ENCODE peak calls at places on chromosomes 1 and 21, in nine cellular contexts. One of them, this sample, is unnamed.

GRCh38 chr1:220300442-220301121 is 28.3 kb upstream of the RAB3GAP2 start:
- DNase-seq in endodermal cell: peak; percentile 56
- DNase-seq in heart right ventricle: peak; percentile 84
- DNase-seq in tibial nerve: peak; percentile 85
- DNase-seq in colonic mucosa: peak; percentile 23
- DNase-seq in spleen: no peak
- DNase-seq in WERI-Rb-1: peak; percentile 39
- DNase-seq in left ventricle myocardium inferior: peak; percentile 67
- DNase-seq in astrocyte: peak; percentile 92
- DNase-seq in this sample: no peak

GRCh38 chr1:9653195-9653782 is 1.8 kb downstream of the PIK3CD start:
- DNase-seq in endodermal cell: no peak
- DNase-seq in heart right ventricle: no peak
- DNase-seq in tibial nerve: no peak
- DNase-seq in colonic mucosa: no peak
- DNase-seq in spleen: no peak
- DNase-seq in WERI-Rb-1: no peak
- DNase-seq in left ventricle myocardium inferior: no peak
- DNase-seq in astrocyte: no peak
- DNase-seq in this sample: no peak

GRCh38 chr1:244104309-244105060 is 53.4 kb downstream of the ZBTB18 start:
- DNase-seq in endodermal cell: no peak
- DNase-seq in heart right ventricle: no peak
- DNase-seq in tibial nerve: no peak
- DNase-seq in colonic mucosa: no peak
- DNase-seq in spleen: no peak
- DNase-seq in WERI-Rb-1: no peak
- DNase-seq in left ventricle myocardium inferior: no peak
- DNase-seq in astrocyte: peak; percentile 94
- DNase-seq in this sample: no peak

GRCh38 chr21:39444406-39445145 is 1.0 kb downstream of the LCA5L start:
- DNase-seq in endodermal cell: peak; percentile 57
- DNase-seq in heart right ventricle: no peak
- DNase-seq in tibial nerve: no peak
- DNase-seq in colonic mucosa: no peak
- DNase-seq in spleen: no peak
- DNase-seq in WERI-Rb-1: peak; percentile 53
- DNase-seq in left ventricle myocardium inferior: no peak
- DNase-seq in astrocyte: peak; percentile 77
- DNase-seq in this sample: no peak

GRCh38 chr1:6460349-6461236 is 5.4 kb downstream of the TNFRSF25 start:
- DNase-seq in endodermal cell: no peak
- DNase-seq in heart right ventricle: no peak
- DNase-seq in tibial nerve: no peak
- DNase-seq in colonic mucosa: peak; percentile 34
- DNase-seq in spleen: peak; percentile 86
- DNase-seq in WERI-Rb-1: no peak
- DNase-seq in left ventricle myocardium inferior: no peak
- DNase-seq in astrocyte: no peak
- DNase-seq in this sample: peak; percentile 93

GRCh38 chr21:19704832-19705231 is 1293.4 kb upstream of the NCAM2 start:
- DNase-seq in endodermal cell: no peak
- DNase-seq in heart right ventricle: no peak
- DNase-seq in tibial nerve: no peak
- DNase-seq in colonic mucosa: no peak
- DNase-seq in spleen: no peak
- DNase-seq in WERI-Rb-1: no peak
- DNase-seq in left ventricle myocardium inferior: no peak
- DNase-seq in astrocyte: no peak
- DNase-seq in this sample: no peak

GRCh38 chr1:246141306-246141705 is 365.8 kb downstream of the SMYD3 start:
- DNase-seq in endodermal cell: no peak
- DNase-seq in heart right ventricle: no peak
- DNase-seq in tibial nerve: no peak
- DNase-seq in colonic mucosa: no peak
- DNase-seq in spleen: no peak
- DNase-seq in WERI-Rb-1: no peak
- DNase-seq in left ventricle myocardium inferior: no peak
- DNase-seq in astrocyte: no peak
- DNase-seq in this sample: no peak

GRCh38 chr1:245863566-245864184 is 643.4 kb downstream of the SMYD3 start:
- DNase-seq in endodermal cell: no peak
- DNase-seq in heart right ventricle: no peak
- DNase-seq in tibial nerve: no peak
- DNase-seq in colonic mucosa: no peak
- DNase-seq in spleen: no peak
- DNase-seq in WERI-Rb-1: no peak
- DNase-seq in left ventricle myocardium inferior: no peak
- DNase-seq in astrocyte: peak; percentile 96
- DNase-seq in this sample: no peak

GRCh38 chr1:8987881-8988617 is 38.2 kb downstream of the SLC2A7 start:
- DNase-seq in endodermal cell: peak; percentile 92
- DNase-seq in heart right ventricle: peak; percentile 31
- DNase-seq in tibial nerve: peak; percentile 66
- DNase-seq in colonic mucosa: peak; percentile 54
- DNase-seq in spleen: peak; percentile 90
- DNase-seq in WERI-Rb-1: peak; percentile 57
- DNase-seq in left ventricle myocardium inferior: peak; percentile 54
- DNase-seq in astrocyte: no peak
- DNase-seq in this sample: peak; percentile 61

GRCh38 chr1:187762109-187762508 is 933.4 kb downstream of the PLA2G4A start:
- DNase-seq in endodermal cell: no peak
- DNase-seq in heart right ventricle: no peak
- DNase-seq in tibial nerve: no peak
- DNase-seq in colonic mucosa: no peak
- DNase-seq in spleen: no peak
- DNase-seq in WERI-Rb-1: no peak
- DNase-seq in left ventricle myocardium inferior: no peak
- DNase-seq in astrocyte: no peak
- DNase-seq in this sample: no peak

GRCh38 chr1:235067396-235068154 is 61.1 kb downstream of the TOMM20 start:
- DNase-seq in endodermal cell: no peak
- DNase-seq in heart right ventricle: peak; percentile 74
- DNase-seq in tibial nerve: peak; percentile 75
- DNase-seq in colonic mucosa: peak; percentile 90
- DNase-seq in spleen: no peak
- DNase-seq in WERI-Rb-1: no peak
- DNase-seq in left ventricle myocardium inferior: peak; percentile 70
- DNase-seq in astrocyte: peak; percentile 100
- DNase-seq in this sample: no peak

GRCh38 chr1:66682106-66682505 is 70.2 kb upstream of the DYNLT5 start:
- DNase-seq in endodermal cell: no peak
- DNase-seq in heart right ventricle: no peak
- DNase-seq in tibial nerve: no peak
- DNase-seq in colonic mucosa: no peak
- DNase-seq in spleen: no peak
- DNase-seq in WERI-Rb-1: no peak
- DNase-seq in left ventricle myocardium inferior: no peak
- DNase-seq in astrocyte: no peak
- DNase-seq in this sample: no peak

GRCh38 chr21:28687571-28687970 is 305.1 kb downstream of the LTN1 start:
- DNase-seq in endodermal cell: no peak
- DNase-seq in heart right ventricle: no peak
- DNase-seq in tibial nerve: no peak
- DNase-seq in colonic mucosa: no peak
- DNase-seq in spleen: no peak
- DNase-seq in WERI-Rb-1: no peak
- DNase-seq in left ventricle myocardium inferior: no peak
- DNase-seq in astrocyte: no peak
- DNase-seq in this sample: no peak

GRCh38 chr1:157006676-157007075 is 38.9 kb downstream of the ARHGEF11 start:
- DNase-seq in endodermal cell: no peak
- DNase-seq in heart right ventricle: no peak
- DNase-seq in tibial nerve: no peak
- DNase-seq in colonic mucosa: no peak
- DNase-seq in spleen: no peak
- DNase-seq in WERI-Rb-1: no peak
- DNase-seq in left ventricle myocardium inferior: no peak
- DNase-seq in astrocyte: no peak
- DNase-seq in this sample: no peak

GRCh38 chr1:157004286-157004685 is 41.3 kb downstream of the ARHGEF11 start:
- DNase-seq in endodermal cell: no peak
- DNase-seq in heart right ventricle: no peak
- DNase-seq in tibial nerve: no peak
- DNase-seq in colonic mucosa: no peak
- DNase-seq in spleen: no peak
- DNase-seq in WERI-Rb-1: no peak
- DNase-seq in left ventricle myocardium inferior: no peak
- DNase-seq in astrocyte: no peak
- DNase-seq in this sample: no peak

GRCh38 chr1:157001304-157001703 is 44.2 kb downstream of the ARHGEF11 start:
- DNase-seq in endodermal cell: no peak
- DNase-seq in heart right ventricle: no peak
- DNase-seq in tibial nerve: no peak
- DNase-seq in colonic mucosa: no peak
- DNase-seq in spleen: no peak
- DNase-seq in WERI-Rb-1: no peak
- DNase-seq in left ventricle myocardium inferior: no peak
- DNase-seq in astrocyte: peak; percentile 21
- DNase-seq in this sample: no peak

GRCh38 chr1:157005965-157006364 is 39.6 kb downstream of the ARHGEF11 start:
- DNase-seq in endodermal cell: no peak
- DNase-seq in heart right ventricle: no peak
- DNase-seq in tibial nerve: no peak
- DNase-seq in colonic mucosa: no peak
- DNase-seq in spleen: no peak
- DNase-seq in WERI-Rb-1: no peak
- DNase-seq in left ventricle myocardium inferior: no peak
- DNase-seq in astrocyte: no peak
- DNase-seq in this sample: no peak

GRCh38 chr1:157004771-157005170 is 40.8 kb downstream of the ARHGEF11 start:
- DNase-seq in endodermal cell: no peak
- DNase-seq in heart right ventricle: no peak
- DNase-seq in tibial nerve: no peak
- DNase-seq in colonic mucosa: no peak
- DNase-seq in spleen: no peak
- DNase-seq in WERI-Rb-1: no peak
- DNase-seq in left ventricle myocardium inferior: no peak
- DNase-seq in astrocyte: no peak
- DNase-seq in this sample: no peak
- H3K4me3 ChIP-seq in endodermal cell: no peak overlapping the region
- H3K4me3 ChIP-seq in heart right ventricle: no peak overlapping the region
- H3K4me3 ChIP-seq in tibial nerve: no peak overlapping the region
- H3K4me3 ChIP-seq in colonic mucosa: no peak overlapping the region
- H3K4me3 ChIP-seq in spleen: no peak overlapping the region
- H3K4me3 ChIP-seq in WERI-Rb-1: no peak overlapping the region
- H3K4me3 ChIP-seq in left ventricle myocardium inferior: no peak overlapping the region
- H3K4me3 ChIP-seq in astrocyte: no peak overlapping the region
- H3K4me3 ChIP-seq in this sample: no peak overlapping the region

DNA sequence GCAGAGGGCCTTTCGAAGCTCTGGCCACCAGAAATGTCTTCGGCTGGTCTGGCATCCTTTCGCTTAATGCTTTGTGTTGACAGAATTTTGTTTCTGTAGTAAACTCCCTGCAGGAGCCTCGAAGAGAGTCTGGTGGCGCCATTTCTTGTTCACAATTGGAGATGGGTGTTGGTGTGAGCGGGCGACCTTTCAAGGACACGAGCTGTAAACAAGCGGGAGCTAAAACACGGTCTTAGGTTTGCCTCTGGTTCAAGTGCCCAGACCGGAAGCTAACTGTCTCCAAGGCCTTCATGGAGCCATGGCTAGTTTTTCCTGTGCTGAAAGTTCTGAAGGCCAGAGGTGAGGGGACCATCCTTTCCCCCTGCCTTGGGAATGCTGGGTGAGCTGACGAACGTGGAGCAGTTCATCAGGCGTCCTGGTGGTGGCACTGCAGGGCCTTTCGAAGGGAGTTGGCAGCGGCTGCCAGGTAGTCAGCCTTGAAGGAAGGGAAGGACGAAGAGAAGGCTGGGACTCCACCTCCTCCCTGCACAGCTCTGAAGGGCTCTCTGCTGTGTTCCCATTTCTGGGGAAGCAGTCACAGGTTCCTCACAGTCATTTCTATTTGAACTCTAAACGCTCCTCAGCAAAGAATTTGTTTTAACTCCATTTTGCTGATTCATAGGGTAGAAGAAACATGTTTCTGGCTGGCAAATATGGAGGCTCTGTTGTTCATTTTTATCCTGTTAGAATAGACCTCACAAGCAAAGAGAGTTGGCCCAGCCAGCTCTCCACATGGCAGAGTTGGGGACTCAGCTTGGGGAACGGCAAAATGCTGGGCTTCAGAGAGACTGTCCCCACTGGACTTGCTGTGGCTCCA is 35.2 kb downstream of the URB2 start:
- DNase-seq in endodermal cell: peak; percentile 96
- DNase-seq in heart right ventricle: peak; percentile 75
- DNase-seq in tibial nerve: peak; percentile 87
- DNase-seq in colonic mucosa: peak; percentile 81
- DNase-seq in spleen: peak; percentile 93
- DNase-seq in WERI-Rb-1: peak; percentile 69
- DNase-seq in left ventricle myocardium inferior: peak; percentile 77
- DNase-seq in astrocyte: peak; percentile 35
- DNase-seq in this sample: peak; percentile 54
- H3K36me3 ChIP-seq in endodermal cell: peaks cover 51% of the 10 kb centered on the region
- H3K36me3 ChIP-seq in heart right ventricle: peaks cover 48% of the 10 kb centered on the region
- H3K36me3 ChIP-seq in tibial nerve: no peaks in the 10 kb centered on the region
- H3K36me3 ChIP-seq in colonic mucosa: peaks cover 7% of the 10 kb centered on the region
- H3K36me3 ChIP-seq in spleen: peaks cover 18% of the 10 kb centered on the region
- H3K36me3 ChIP-seq in WERI-Rb-1: peaks cover 2% of the 10 kb centered on the region
- H3K36me3 ChIP-seq in left ventricle myocardium inferior: peaks cover 20% of the 10 kb centered on the region
- H3K36me3 ChIP-seq in astrocyte: peaks cover 10% of the 10 kb centered on the region
- H3K36me3 ChIP-seq in this sample: peaks cover 5% of the 10 kb centered on the region

DNA sequence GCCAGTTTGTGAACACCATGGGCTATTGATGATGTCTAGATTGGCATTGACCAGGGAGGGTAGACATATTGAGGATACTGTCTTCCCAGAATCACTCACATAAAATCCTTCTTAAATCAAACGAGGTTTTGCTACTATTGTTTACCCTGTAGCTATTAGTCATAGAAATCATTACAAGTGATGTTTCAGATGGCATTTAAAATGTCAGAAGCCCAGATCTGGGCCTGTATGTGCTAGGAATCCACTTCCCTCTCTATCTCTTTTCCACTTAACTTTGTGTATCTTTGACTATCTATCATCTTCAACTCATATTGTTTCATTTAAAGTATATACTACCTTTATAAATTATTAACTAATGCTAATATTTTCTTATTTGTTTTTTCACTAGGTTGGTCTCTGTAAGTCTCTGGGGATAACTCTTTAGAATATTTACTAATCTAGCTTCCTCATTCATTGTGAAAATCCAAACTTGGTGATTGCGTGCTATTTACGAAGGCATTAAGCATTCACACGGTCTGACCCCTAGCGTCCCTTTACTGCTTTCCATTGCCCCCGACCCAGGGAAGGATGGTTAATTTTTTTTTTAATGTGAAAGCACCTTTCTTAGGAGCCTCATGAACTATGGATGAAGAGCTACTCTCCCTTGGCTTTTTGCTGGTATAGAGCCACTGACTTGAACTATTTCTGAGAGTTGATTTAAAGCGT is 281.8 kb downstream of the GPATCH2 start:
- DNase-seq in endodermal cell: no peak
- DNase-seq in heart right ventricle: no peak
- DNase-seq in tibial nerve: no peak
- DNase-seq in colonic mucosa: no peak
- DNase-seq in spleen: no peak
- DNase-seq in WERI-Rb-1: no peak
- DNase-seq in left ventricle myocardium inferior: no peak
- DNase-seq in astrocyte: no peak
- DNase-seq in this sample: no peak
- H3K4me3 ChIP-seq in endodermal cell: no peak overlapping the region
- H3K4me3 ChIP-seq in heart right ventricle: no peak overlapping the region
- H3K4me3 ChIP-seq in tibial nerve: no peak overlapping the region
- H3K4me3 ChIP-seq in colonic mucosa: no peak overlapping the region
- H3K4me3 ChIP-seq in spleen: no peak overlapping the region
- H3K4me3 ChIP-seq in WERI-Rb-1: no peak overlapping the region
- H3K4me3 ChIP-seq in left ventricle myocardium inferior: no peak overlapping the region
- H3K4me3 ChIP-seq in astrocyte: no peak overlapping the region
- H3K4me3 ChIP-seq in this sample: no peak overlapping the region

GRCh38 chr1:52814465-52814864 is 28.1 kb upstream of the ZYG11A start:
- DNase-seq in endodermal cell: no peak
- DNase-seq in heart right ventricle: no peak
- DNase-seq in tibial nerve: no peak
- DNase-seq in colonic mucosa: no peak
- DNase-seq in spleen: no peak
- DNase-seq in WERI-Rb-1: no peak
- DNase-seq in left ventricle myocardium inferior: no peak
- DNase-seq in astrocyte: peak; percentile 11
- DNase-seq in this sample: no peak
- H3K36me3 ChIP-seq in endodermal cell: peaks cover 41% of the 10 kb centered on the region
- H3K36me3 ChIP-seq in heart right ventricle: peaks cover 88% of the 10 kb centered on the region
- H3K36me3 ChIP-seq in tibial nerve: no peaks in the 10 kb centered on the region
- H3K36me3 ChIP-seq in colonic mucosa: peaks cover 16% of the 10 kb centered on the region
- H3K36me3 ChIP-seq in spleen: peaks cover 34% of the 10 kb centered on the region
- H3K36me3 ChIP-seq in WERI-Rb-1: peaks cover 24% of the 10 kb centered on the region
- H3K36me3 ChIP-seq in left ventricle myocardium inferior: peaks cover 79% of the 10 kb centered on the region
- H3K36me3 ChIP-seq in astrocyte: peaks cover 6% of the 10 kb centered on the region
- H3K36me3 ChIP-seq in this sample: peaks cover 13% of the 10 kb centered on the region